ENCODE peak calls at places on chromosomes 6 and 20, in four cellular contexts. K, D, S and Y are unnamed samples.

GRCh38 chr20:11890331-11891080 is 27.2 kb upstream of the BTBD3 start:
- DNase-seq in D (peak; percentile 79), K (peak; percentile 40), S (no peak), Y (no peak)

GRCh38 chr6:135983720-135984343 is 132.3 kb downstream of the PDE7B start:
- DNase-seq in K (no peak), D (no peak), S (no peak), Y (no peak)

GRCh38 chr20:19015326-19015725 is 197.1 kb upstream of the SLC24A3 start:
- DNase-seq in K (no peak), S (no peak), D (peak; percentile 9), Y (no peak)

GRCh38 chr6:125700591-125701353 is 48.7 kb upstream of the HEY2 start:
- DNase-seq in D (peak; percentile 54), S (no peak), K (no peak), Y (no peak)

GRCh38 chr20:37494301-37494700 is 26.7 kb upstream of the NNAT start:
- DNase-seq in D (no peak), K (no peak), S (no peak), Y (no peak)

GRCh38 chr6:109508166-109508860 is 25.3 kb upstream of the ZBTB24 start:
- DNase-seq in D (peak; percentile 79), S (no peak), K (no peak), Y (no peak)

GRCh38 chr6:11536795-11537194 is 754 bp upstream of the TMEM170B start:
- DNase-seq in K (no peak), S (no peak), D (no peak), Y (no peak)

GRCh38 chr20:63394635-63395455 is 33.7 kb upstream of the CHRNA4 start:
- DNase-seq in K (no peak), S (no peak), D (no peak), Y (no peak)

GRCh38 chr6:52417675-52418111 is 2.4 kb upstream of the EFHC1 start:
- DNase-seq in K (no peak), S (no peak), D (no peak), Y (no peak)

GRCh38 chr6:112153926-112154621 is 66.7 kb downstream of the FAM229B start:
- DNase-seq in S (no peak), D (no peak), K (no peak), Y (no peak)

GRCh38 chr6:125667326-125667725 is 82.1 kb upstream of the HEY2 start:
- DNase-seq in S (no peak), D (no peak), K (no peak), Y (no peak)

GRCh38 chr20:62011938-62012534 is 53.6 kb downstream of the TAF4 start:
- DNase-seq in K (no peak), S (no peak), D (no peak), Y (no peak)

GRCh38 chr20:38275815-38276550 is 15.4 kb upstream of the KIAA1755 start:
- DNase-seq in K (no peak), S (no peak), D (no peak), Y (no peak)

GRCh38 chr6:137799950-137800568 is 67.0 kb upstream of the TNFAIP3 start:
- DNase-seq in S (peak; percentile 9), K (peak; percentile 45), D (peak; percentile 13), Y (peak; percentile 69)

GRCh38 chr20:38098952-38099351 is 65.4 kb downstream of the RPRD1B start:
- DNase-seq in D (no peak), K (no peak), S (no peak), Y (no peak)

GRCh38 chr6:91303326-91303725 is 716.5 kb upstream of the MAP3K7 start:
- DNase-seq in S (no peak), K (no peak), D (no peak), Y (no peak)

GRCh38 chr6:18585032-18585573 is 198.0 kb downstream of the RNF144B start:
- DNase-seq in K (no peak), D (no peak), S (no peak), Y (no peak)

GRCh38 chr6:12245763-12246720 is 44.1 kb upstream of the EDN1 start:
- DNase-seq in D (no peak), K (no peak), S (no peak), Y (no peak)

GRCh38 chr20:36214684-36215256 is 21.5 kb upstream of the AAR2 start:
- DNase-seq in S (no peak), D (no peak), K (no peak), Y (no peak)

GRCh38 chr6:111550195-111550594 is 55.5 kb downstream of the TRAF3IP2 start:
- DNase-seq in D (no peak), S (no peak), K (no peak), Y (no peak)

GRCh38 chr6:31092769-31093505 is 19.4 kb downstream of the C6orf15 start:
- DNase-seq in S (no peak), D (no peak), K (no peak), Y (no peak)

GRCh38 chr6:89984926-89985743 is 90.9 kb downstream of the GJA10 start:
- DNase-seq in D (no peak), K (no peak), S (no peak), Y (no peak)

GRCh38 chr6:13441778-13442177 is 45.6 kb downstream of the GFOD1 start:
- DNase-seq in S (no peak), D (no peak), K (no peak), Y (no peak)

GRCh38 chr20:40471261-40471629 is 217.8 kb downstream of the MAFB start:
- DNase-seq in S (no peak), K (no peak), D (peak; percentile 48), Y (no peak)

GRCh38 chr6:10633216-10633615 is 61.2 kb downstream of the C6orf52 start:
- DNase-seq in D (no peak), S (no peak), K (no peak), Y (no peak)

GRCh38 chr6:133741375-133741861 is 147.5 kb upstream of the TCF21 start:
- DNase-seq in S (no peak), K (no peak), D (no peak), Y (no peak)

GRCh38 chr6:7050911-7051779 is 56.6 kb upstream of the RREB1 start:
- DNase-seq in K (no peak), S (no peak), D (no peak), Y (peak; percentile 7)

GRCh38 chr20:5402903-5403531 is 86.3 kb upstream of the PROKR2 start:
- DNase-seq in D (peak; percentile 39), S (no peak), K (peak; percentile 15), Y (peak; percentile 0)

GRCh38 chr6:40383348-40384115 is 203.6 kb downstream of the LRFN2 start:
- DNase-seq in D (no peak), K (no peak), S (no peak), Y (no peak)

GRCh38 chr6:8551386-8551785 is 116.0 kb upstream of the SLC35B3 start:
- DNase-seq in K (no peak), D (no peak), S (no peak), Y (no peak)